ENCODE peak calls at places on chromosomes 16 and 17, in seven cellular contexts. V is stomach, G is RWPE1, S is heart right ventricle, Y is tibial artery, W is right lobe of liver, L is pancreas. K is an unnamed sample.

GRCh38 chr17:28743243-28744103 is at the start of gene TRAF4:
- DNase-seq in V (peak), G (peak), S (peak), Y (peak), W (peak), L (peak), K (peak)

GRCh38 chr17:36641877-36642845 is 40.8 kb downstream of the MRM1 start:
- DNase-seq in V (no peak), G (no peak), S (no peak), Y (no peak), W (no peak), L (no peak), K (no peak)

GRCh38 chr16:24848065-24848464 is 2.3 kb downstream of the SLC5A11 start:
- DNase-seq in V (no peak), G (no peak), S (no peak), Y (no peak), W (no peak), L (no peak), K (peak)

GRCh38 chr17:4161560-4162221 is 18.7 kb downstream of the CYB5D2 start:
- DNase-seq in V (no peak), G (peak), S (no peak), Y (no peak), W (no peak), L (no peak), K (no peak)

GRCh38 chr16:51399908-51400670 is 249.0 kb upstream of the SALL1 start:
- DNase-seq in V (no peak), G (no peak), S (no peak), Y (no peak), W (no peak), L (no peak), K (no peak)

GRCh38 chr17:7476951-7477350 is 2.5 kb downstream of the ZBTB4 start:
- DNase-seq in V (no peak), G (no peak), S (no peak), Y (no peak), W (no peak), L (no peak), K (no peak)

GRCh38 chr17:48074322-48075054 is 26.3 kb downstream of the NFE2L1 start:
- DNase-seq in V (peak), G (peak), S (peak), Y (peak), W (peak), L (peak), K (peak)

GRCh38 chr17:73090396-73091202 is 1.9 kb downstream of the SLC39A11 start:
- DNase-seq in V (no peak), G (no peak), S (no peak), Y (no peak), W (peak), L (no peak), K (no peak)

GRCh38 chr17:38729886-38730525 is at the start of gene CISD3:
- DNase-seq in V (peak), G (peak), S (peak), Y (peak), W (peak), L (peak), K (peak)

GRCh38 chr17:49495842-49496182 is 719 bp downstream of the NGFR start:
- DNase-seq in V (no peak), G (no peak), S (no peak), Y (no peak), W (no peak), L (no peak), K (no peak)

GRCh38 chr17:7859028-7859427 is 1.2 kb downstream of the CYB5D1 start:
- DNase-seq in V (no peak), G (no peak), S (no peak), Y (no peak), W (no peak), L (no peak), K (no peak)

GRCh38 chr17:72622661-72623433 is 469.6 kb downstream of the SLC39A11 start:
- DNase-seq in V (no peak), G (peak), S (no peak), Y (no peak), W (no peak), L (no peak), K (peak)

GRCh38 chr17:71432378-71433315 is 688.2 kb upstream of the SOX9 start:
- DNase-seq in V (no peak), G (no peak), S (no peak), Y (no peak), W (no peak), L (no peak), K (peak)

GRCh38 chr16:19517424-19518089 is 4.3 kb downstream of the GDE1 start:
- DNase-seq in V (no peak), G (peak), S (no peak), Y (no peak), W (no peak), L (no peak), K (peak)

GRCh38 chr17:55768946-55769624 is 18.2 kb downstream of the PCTP start:
- DNase-seq in V (no peak), G (no peak), S (no peak), Y (no peak), W (no peak), L (no peak), K (no peak)

GRCh38 chr17:75779250-75779986 is 5.2 kb upstream of the UNK start:
- DNase-seq in V (peak), G (peak), S (peak), Y (peak), W (peak), L (peak), K (peak)

GRCh38 chr17:12830692-12831363 is 41.5 kb downstream of the ARHGAP44 start:
- DNase-seq in V (no peak), G (no peak), S (no peak), Y (no peak), W (no peak), L (no peak), K (no peak)

GRCh38 chr16:30183961-30184429 is 593 bp downstream of the CORO1A start:
- DNase-seq in V (peak), G (no peak), S (peak), Y (no peak), W (peak), L (peak), K (no peak)

GRCh38 chr16:85529489-85530369 is 83.4 kb upstream of the GSE1 start:
- DNase-seq in V (no peak), G (no peak), S (no peak), Y (no peak), W (no peak), L (no peak), K (no peak)

GRCh38 chr17:9805769-9806168 is 14.4 kb upstream of the DHRS7C start:
- DNase-seq in V (no peak), G (no peak), S (no peak), Y (no peak), W (no peak), L (no peak), K (no peak)

GRCh38 chr17:41581366-41582060 is 5.2 kb downstream of the KRT14 start:
- DNase-seq in V (no peak), G (peak), S (no peak), Y (no peak), W (no peak), L (no peak), K (no peak)

GRCh38 chr17:8223356-8224063 is 13.1 kb upstream of the AURKB start:
- DNase-seq in V (peak), G (peak), S (peak), Y (peak), W (peak), L (peak), K (peak)

GRCh38 chr16:2764718-2765117 is 12.3 kb downstream of the SRRM2 start:
- DNase-seq in V (no peak), G (no peak), S (no peak), Y (no peak), W (no peak), L (no peak), K (no peak)

GRCh38 chr17:71494045-71494444 is 626.8 kb upstream of the SOX9 start:
- DNase-seq in V (no peak), G (no peak), S (no peak), Y (no peak), W (no peak), L (no peak), K (no peak)

GRCh38 chr16:70725912-70726828 is 40.3 kb upstream of the MTSS2 start:
- DNase-seq in V (no peak), G (no peak), S (peak), Y (no peak), W (no peak), L (no peak), K (no peak)

GRCh38 chr17:8141741-8142140 is 10.5 kb downstream of the PER1 start:
- DNase-seq in V (no peak), G (no peak), S (no peak), Y (no peak), W (no peak), L (peak), K (no peak)

GRCh38 chr16:3478242-3478925 is 16.9 kb downstream of the C16orf90 start:
- DNase-seq in V (no peak), G (no peak), S (no peak), Y (no peak), W (no peak), L (no peak), K (no peak)

GRCh38 chr16:30377050-30377811 is 2.6 kb downstream of the MYL11 start:
- DNase-seq in V (no peak), G (no peak), S (no peak), Y (no peak), W (no peak), L (no peak), K (no peak)

GRCh38 chr16:58057784-58058183 is 32.2 kb downstream of the MMP15 start:
- DNase-seq in V (no peak), G (no peak), S (no peak), Y (no peak), W (no peak), L (no peak), K (no peak)

GRCh38 chr17:19713901-19714361 is 2.5 kb downstream of the SLC47A2 start:
- DNase-seq in V (no peak), G (no peak), S (no peak), Y (no peak), W (no peak), L (no peak), K (no peak)

GRCh38 chr16:65958096-65958495 is 408.4 kb upstream of the CDH5 start:
- DNase-seq in V (no peak), G (no peak), S (no peak), Y (no peak), W (no peak), L (no peak), K (no peak)

GRCh38 chr17:16486373-16487250 is 5.4 kb downstream of the LRRC75A start:
- DNase-seq in V (peak), G (peak), S (peak), Y (peak), W (peak), L (peak), K (peak)

GRCh38 chr17:16241906-16242399 is 24.9 kb downstream of the PIGL start:
- DNase-seq in V (no peak), G (no peak), S (no peak), Y (no peak), W (no peak), L (no peak), K (no peak)

GRCh38 chr17:73341350-73342056 is 29.7 kb upstream of the CDC42EP4 start:
- DNase-seq in V (no peak), G (no peak), S (no peak), Y (no peak), W (no peak), L (no peak), K (peak)

GRCh38 chr17:80992077-80992947 is 671 bp downstream of the CHMP6 start:
- DNase-seq in V (no peak), G (no peak), S (no peak), Y (no peak), W (no peak), L (peak), K (no peak)

GRCh38 chr17:50944902-50945720 is 79.0 kb upstream of the TOB1 start:
- DNase-seq in V (no peak), G (no peak), S (no peak), Y (no peak), W (no peak), L (peak), K (no peak)

GRCh38 chr17:63945851-63946439 is 13.8 kb upstream of the CD79B start:
- DNase-seq in V (no peak), G (no peak), S (no peak), Y (no peak), W (no peak), L (no peak), K (no peak)

GRCh38 chr17:63944736-63945499 is 12.8 kb upstream of the CD79B start:
- DNase-seq in V (no peak), G (no peak), S (no peak), Y (no peak), W (peak), L (no peak), K (no peak)

GRCh38 chr17:63941751-63942150 is 9.6 kb upstream of the CD79B start:
- DNase-seq in V (no peak), G (no peak), S (no peak), Y (no peak), W (no peak), L (no peak), K (no peak)

GRCh38 chr17:63942309-63942985 is 10.3 kb upstream of the CD79B start:
- DNase-seq in V (no peak), G (no peak), S (no peak), Y (no peak), W (no peak), L (no peak), K (no peak)

GRCh38 chr17:63943745-63944144 is 11.6 kb upstream of the CD79B start:
- DNase-seq in V (no peak), G (no peak), S (no peak), Y (no peak), W (no peak), L (no peak), K (no peak)
- TF ChIP-seq CTCF in V (no peak), G (no peak), S (no peak), Y (no peak), W (no peak), L (no peak), K (peak)

GRCh38 chr17:40023590-40024292 is 8.5 kb downstream of the CSF3 start:
- DNase-seq in V (peak), G (no peak), S (peak), Y (no peak), W (no peak), L (peak), K (no peak)

GRCh38 chr17:40022961-40023541 is 7.8 kb downstream of the CSF3 start:
- DNase-seq in V (peak), G (peak), S (no peak), Y (no peak), W (no peak), L (no peak), K (peak)

GRCh38 chr17:40020146-40020545 is 4.9 kb downstream of the CSF3 start:
- DNase-seq in V (no peak), G (no peak), S (no peak), Y (no peak), W (no peak), L (no peak), K (no peak)

GRCh38 chr17:40021471-40021961 is 6.3 kb downstream of the CSF3 start:
- DNase-seq in V (no peak), G (peak), S (no peak), Y (peak), W (no peak), L (no peak), K (peak)

GRCh38 chr17:40022497-40022896 is 7.3 kb downstream of the CSF3 start:
- DNase-seq in V (no peak), G (no peak), S (no peak), Y (no peak), W (no peak), L (no peak), K (no peak)
- TF ChIP-seq CTCF in V (no peak), G (no peak), S (no peak), Y (no peak), W (no peak), L (no peak), K (no peak)

GRCh38 chr16:10809706-10810105 is 8.9 kb downstream of the TVP23A start:
- DNase-seq in V (no peak), G (no peak), S (no peak), Y (no peak), W (no peak), L (no peak), K (no peak)

GRCh38 chr16:10813123-10813455 is 5.5 kb downstream of the TVP23A start:
- DNase-seq in V (no peak), G (no peak), S (no peak), Y (no peak), W (no peak), L (no peak), K (no peak)

GRCh38 chr16:10808850-10809249 is 9.7 kb downstream of the TVP23A start:
- DNase-seq in V (no peak), G (no peak), S (no peak), Y (no peak), W (no peak), L (no peak), K (no peak)

GRCh38 chr16:10808218-10808617 is 10.4 kb downstream of the TVP23A start:
- DNase-seq in V (no peak), G (no peak), S (no peak), Y (no peak), W (no peak), L (no peak), K (no peak)

DNA sequence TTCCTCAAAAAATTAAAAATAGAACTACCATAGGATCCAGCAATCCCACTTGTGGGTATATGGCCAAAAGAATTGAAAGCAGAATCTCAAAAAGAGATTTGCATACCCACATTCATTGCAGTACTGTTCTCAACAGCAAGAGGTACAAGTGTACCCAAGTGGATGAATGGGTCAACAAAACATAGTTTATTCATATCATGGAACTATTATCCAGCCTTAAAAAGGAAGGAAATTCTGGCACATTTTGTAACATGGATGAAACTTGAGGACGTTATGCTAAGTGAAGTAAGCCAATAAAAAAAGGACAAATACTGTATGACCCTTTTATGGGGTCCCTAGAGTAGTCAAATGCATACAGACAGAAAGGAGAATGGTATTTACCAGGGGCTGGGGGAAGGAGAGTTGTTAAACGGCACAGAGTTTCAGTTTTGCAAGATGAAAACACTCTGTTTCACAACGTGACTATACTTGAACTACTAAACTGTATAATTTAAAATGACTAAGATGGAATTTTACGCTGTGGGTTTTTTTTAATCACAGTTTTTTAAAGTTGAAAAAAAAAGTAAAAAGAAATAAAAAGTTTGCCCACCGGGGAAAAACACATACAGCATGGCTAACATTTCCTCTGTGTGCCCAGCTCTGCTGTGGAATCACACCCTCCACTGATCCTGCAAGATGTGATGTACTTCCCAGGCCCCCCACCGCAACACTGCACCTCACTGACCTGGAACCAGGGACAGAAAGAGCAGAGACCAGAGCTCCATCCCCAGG is 6.1 kb downstream of the TVP23A start:
- DNase-seq in V (no peak), G (no peak), S (no peak), Y (no peak), W (no peak), L (no peak), K (no peak)
- TF ChIP-seq CTCF in V (no peak), G (no peak), S (no peak), Y (no peak), W (no peak), L (no peak), K (no peak)

GRCh38 chr17:64240261-64240740 is 22.8 kb downstream of the TEX2 start:
- DNase-seq in V (no peak), G (no peak), S (peak), Y (no peak), W (no peak), L (no peak), K (no peak)
- TF ChIP-seq CTCF in V (no peak), G (no peak), S (no peak), Y (no peak), W (no peak), L (no peak), K (no peak)

K was measured in bronchial epithelial cell.